ENCODE peak calls at places on chromosomes 11 and 22, in six cellular contexts. I is substantia nigra, W is colonic mucosa, O is lung, D is right lobe of liver, Z is left ventricle myocardium inferior. F is an unnamed sample.
A peak's percentile ranks its signal among the peaks of the same experiment; 100 is the strongest.

GRCh38 chr11:36818410-36818809 is 220.4 kb upstream of the RAG2 start:
- DNase-seq in D (no peak), O (no peak), W (no peak), I (no peak), Z (no peak), F (no peak)

GRCh38 chr22:16917144-16918003 is 90.6 kb downstream of the GAB4 start:
- DNase-seq in I (peak; percentile 46), O (peak; percentile 62), W (peak; percentile 50), D (peak; percentile 69), Z (peak; percentile 51), F (peak; percentile 39)

GRCh38 chr11:31943056-31943780 is 132.1 kb upstream of the PAX6 start:
- DNase-seq in I (no peak), O (no peak), Z (no peak), D (no peak), W (no peak), F (no peak)

GRCh38 chr11:975824-976223 is 50.2 kb downstream of the AP2A2 start:
- DNase-seq in I (no peak), W (no peak), D (no peak), O (no peak), Z (no peak), F (peak; percentile 14)

GRCh38 chr11:23840872-23841271 is 656.0 kb upstream of the LUZP2 start:
- DNase-seq in W (no peak), D (no peak), I (no peak), Z (no peak), O (no peak), F (no peak)

GRCh38 chr11:57482782-57483569 is 22.6 kb downstream of the RTN4RL2 start:
- DNase-seq in O (no peak), W (no peak), I (no peak), Z (peak; percentile 40), D (no peak), F (no peak)

GRCh38 chr11:10526974-10527918 is 13.7 kb downstream of the RNF141 start:
- DNase-seq in D (no peak), W (no peak), Z (no peak), I (no peak), O (no peak), F (no peak)

GRCh38 chr11:28777126-28777525 is 668.9 kb downstream of the METTL15 start:
- DNase-seq in Z (no peak), I (no peak), W (no peak), O (no peak), D (no peak), F (no peak)

GRCh38 chr11:20011294-20011951 is 148.9 kb downstream of the DBX1 start:
- DNase-seq in I (no peak), Z (no peak), W (no peak), O (no peak), D (peak; percentile 57), F (no peak)

GRCh38 chr11:60899021-60899936 is 7.1 kb downstream of the PRPF19 start:
- DNase-seq in Z (no peak), D (no peak), W (peak; percentile 62), I (no peak), O (no peak), F (no peak)

GRCh38 chr22:44538071-44538470 is 40.0 kb upstream of the RTL6 start:
- DNase-seq in Z (no peak), W (no peak), O (no peak), I (no peak), D (no peak), F (no peak)

GRCh38 chr11:70713988-70714665 is 315.8 kb downstream of the CTTN start:
- DNase-seq in W (no peak), I (no peak), O (no peak), Z (no peak), D (peak; percentile 31), F (no peak)

GRCh38 chr11:24239016-24239720 is 257.7 kb upstream of the LUZP2 start:
- DNase-seq in D (no peak), W (no peak), I (no peak), O (no peak), Z (no peak), F (no peak)

GRCh38 chr11:102241026-102241425 is 76.3 kb upstream of the BIRC3 start:
- DNase-seq in Z (no peak), O (no peak), I (no peak), W (no peak), D (no peak), F (no peak)

GRCh38 chr11:117815262-117815803 is 9.2 kb downstream of the FXYD2 start:
- DNase-seq in Z (no peak), D (no peak), W (no peak), O (no peak), I (no peak), F (no peak)

GRCh38 chr11:129023968-129024676 is 81.5 kb upstream of the TP53AIP1 start:
- DNase-seq in Z (no peak), W (peak; percentile 91), O (peak; percentile 55), I (no peak), D (no peak), F (no peak)

GRCh38 chr11:132874638-132875037 is 657.7 kb downstream of the OPCML start:
- DNase-seq in I (no peak), D (no peak), W (no peak), Z (no peak), O (no peak), F (no peak)

GRCh38 chr11:133238455-133238854 is 293.8 kb downstream of the OPCML start:
- DNase-seq in Z (no peak), D (no peak), I (no peak), O (no peak), W (no peak), F (no peak)

GRCh38 chr11:75966546-75967287 is 151.7 kb downstream of the UVRAG start:
- DNase-seq in O (no peak), D (no peak), W (no peak), I (no peak), Z (no peak), F (no peak)

GRCh38 chr11:96052921-96053631 is 129.2 kb upstream of the MTMR2 start:
- DNase-seq in I (no peak), Z (no peak), W (no peak), D (no peak), O (no peak), F (no peak)

GRCh38 chr11:432501-433100 is 9.2 kb downstream of the ANO9 start:
- DNase-seq in O (no peak), D (no peak), Z (no peak), W (no peak), I (no peak), F (no peak)

GRCh38 chr22:32849501-32849900 is 48.0 kb downstream of the TIMP3 start:
- DNase-seq in I (no peak), W (no peak), Z (no peak), O (no peak), D (no peak), F (no peak)
- H3K27ac ChIP-seq in I (no peak overlapping the region), W (no peak overlapping the region), Z (peak overlapping the region; percentile 86), O (peak overlapping the region; percentile 17), D (no peak overlapping the region), F (peak overlapping the region; percentile 77)

GRCh38 chr11:63978551-63979235 is 4.3 kb downstream of the COX8A start:
- DNase-seq in D (no peak), Z (no peak), I (no peak), W (no peak), O (no peak), F (no peak)

GRCh38 chr11:63974259-63975143 is at the start of gene COX8A:
- DNase-seq in D (peak; percentile 99), O (peak; percentile 99), Z (peak; percentile 95), W (peak; percentile 99), I (peak; percentile 96), F (peak; percentile 94)

GRCh38 chr11:63979426-63979825 is 5.0 kb downstream of the COX8A start:
- DNase-seq in Z (no peak), D (no peak), O (no peak), W (no peak), I (no peak), F (no peak)
- H3K27ac ChIP-seq in Z (peak overlapping the region; percentile 11), D (no peak overlapping the region), O (no peak overlapping the region), W (no peak overlapping the region), I (no peak overlapping the region), F (no peak overlapping the region)

GRCh38 chr22:20024225-20025087 is 3.5 kb downstream of the TANGO2 start:
- DNase-seq in I (no peak), D (no peak), O (no peak), Z (peak; percentile 63), W (no peak), F (no peak)
- H3K27ac ChIP-seq in I (peak overlapping the region; percentile 49), D (no peak overlapping the region), O (no peak overlapping the region), Z (peak overlapping the region; percentile 99), W (no peak overlapping the region), F (no peak overlapping the region)

GRCh38 chr11:84775503-84775902 is 851.6 kb downstream of the DLG2 start:
- DNase-seq in W (no peak), D (no peak), O (no peak), I (no peak), Z (no peak), F (no peak)

GRCh38 chr11:84780689-84781293 is 846.4 kb downstream of the DLG2 start:
- DNase-seq in O (no peak), Z (no peak), I (no peak), D (no peak), W (no peak), F (no peak)
- H3K27ac ChIP-seq in O (no peak overlapping the region), Z (no peak overlapping the region), I (no peak overlapping the region), D (no peak overlapping the region), W (no peak overlapping the region), F (no peak overlapping the region)

GRCh38 chr11:62539238-62539925 is 7.2 kb downstream of the AHNAK start:
- DNase-seq in Z (peak; percentile 63), D (peak; percentile 78), W (peak; percentile 85), O (peak; percentile 75), I (no peak), F (no peak)
- H3K27ac ChIP-seq in Z (peak overlapping the region; percentile 100), D (no peak overlapping the region), W (peak overlapping the region; percentile 96), O (peak overlapping the region; percentile 65), I (no peak overlapping the region), F (no peak overlapping the region)

GRCh38 chr22:28783786-28784671 is 11.5 kb downstream of the CCDC117 start:
- DNase-seq in I (no peak), D (no peak), Z (no peak), W (peak; percentile 51), O (no peak), F (no peak)
- H3K27ac ChIP-seq in I (no peak overlapping the region), D (peak overlapping the region; percentile 69), Z (no peak overlapping the region), W (peak overlapping the region; percentile 78), O (no peak overlapping the region), F (no peak overlapping the region)

GRCh38 chr22:46145896-46146295 is 4.4 kb upstream of the PPARA start:
- DNase-seq in W (no peak), I (no peak), Z (no peak), D (peak; percentile 85), O (no peak), F (no peak)
- H3K27ac ChIP-seq in W (no peak overlapping the region), I (no peak overlapping the region), Z (no peak overlapping the region), D (peak overlapping the region; percentile 97), O (no peak overlapping the region), F (no peak overlapping the region)